ENCODE peak calls at places on chromosomes 16 and 17, in five cellular contexts. One of them, this sample, is unnamed.

GRCh38 chr16:1961651-1962067 is 2.3 kb downstream of the NDUFB10 start:
- DNase-seq in WTC11: no peak
- DNase-seq in AG08395: no peak
- DNase-seq in NCI-H460: no peak
- DNase-seq in cardiac fibroblast: no peak
- DNase-seq in this sample: no peak

GRCh38 chr16:64654137-64654652 is 467.7 kb downstream of the CDH11 start:
- DNase-seq in cardiac fibroblast: peak; percentile 56
- DNase-seq in AG08395: no peak
- DNase-seq in WTC11: no peak
- DNase-seq in NCI-H460: no peak
- DNase-seq in this sample: no peak

GRCh38 chr17:42529054-42529453 is 7.0 kb upstream of the NAGLU start:
- DNase-seq in WTC11: no peak
- DNase-seq in NCI-H460: no peak
- DNase-seq in AG08395: no peak
- DNase-seq in cardiac fibroblast: no peak
- DNase-seq in this sample: no peak

GRCh38 chr16:87129771-87130170 is 187.4 kb downstream of the C16orf95 start:
- DNase-seq in AG08395: no peak
- DNase-seq in cardiac fibroblast: peak; percentile 64
- DNase-seq in WTC11: no peak
- DNase-seq in NCI-H460: no peak
- DNase-seq in this sample: peak; percentile 68

GRCh38 chr17:81295678-81296381 is 723 bp upstream of the SLC38A10 start:
- DNase-seq in AG08395: peak; percentile 43
- DNase-seq in NCI-H460: peak; percentile 51
- DNase-seq in cardiac fibroblast: peak; percentile 46
- DNase-seq in WTC11: peak; percentile 57
- DNase-seq in this sample: peak; percentile 36

GRCh38 chr16:17014484-17015121 is 456.2 kb downstream of the XYLT1 start:
- DNase-seq in NCI-H460: no peak
- DNase-seq in AG08395: no peak
- DNase-seq in WTC11: no peak
- DNase-seq in cardiac fibroblast: no peak
- DNase-seq in this sample: no peak

GRCh38 chr16:84048871-84049270 is 6.3 kb upstream of the SLC38A8 start:
- DNase-seq in WTC11: no peak
- DNase-seq in AG08395: no peak
- DNase-seq in cardiac fibroblast: no peak
- DNase-seq in NCI-H460: no peak
- DNase-seq in this sample: no peak

GRCh38 chr17:40110457-40110856 is 10.1 kb upstream of the NR1D1 start:
- DNase-seq in AG08395: no peak
- DNase-seq in WTC11: no peak
- DNase-seq in NCI-H460: no peak
- DNase-seq in cardiac fibroblast: no peak
- DNase-seq in this sample: no peak

GRCh38 chr16:50771366-50771765 is 29.5 kb downstream of the CYLD start:
- DNase-seq in WTC11: no peak
- DNase-seq in AG08395: peak; percentile 52
- DNase-seq in NCI-H460: no peak
- DNase-seq in cardiac fibroblast: peak; percentile 85
- DNase-seq in this sample: peak; percentile 7

GRCh38 chr17:20184977-20185619 is 175.9 kb downstream of the SPECC1 start:
- DNase-seq in AG08395: no peak
- DNase-seq in NCI-H460: no peak
- DNase-seq in cardiac fibroblast: no peak
- DNase-seq in WTC11: no peak
- DNase-seq in this sample: no peak

GRCh38 chr17:18319604-18320256 is 4.6 kb downstream of the SMCR8 start:
- DNase-seq in AG08395: peak; percentile 60
- DNase-seq in cardiac fibroblast: peak; percentile 72
- DNase-seq in WTC11: peak; percentile 56
- DNase-seq in NCI-H460: no peak
- DNase-seq in this sample: peak; percentile 3

GRCh38 chr16:252366-253337 is 18.0 kb downstream of the FAM234A start:
- DNase-seq in AG08395: no peak
- DNase-seq in cardiac fibroblast: no peak
- DNase-seq in NCI-H460: no peak
- DNase-seq in WTC11: no peak
- DNase-seq in this sample: no peak

GRCh38 chr16:58492066-58492465 is 7.9 kb upstream of the NDRG4 start:
- DNase-seq in WTC11: no peak
- DNase-seq in AG08395: no peak
- DNase-seq in NCI-H460: no peak
- DNase-seq in cardiac fibroblast: no peak
- DNase-seq in this sample: no peak

GRCh38 chr16:15773964-15774363 is 82.9 kb downstream of the MYH11 start:
- DNase-seq in NCI-H460: no peak
- DNase-seq in AG08395: no peak
- DNase-seq in WTC11: no peak
- DNase-seq in cardiac fibroblast: no peak
- DNase-seq in this sample: no peak

GRCh38 chr17:43999024-43999423 is 5.4 kb upstream of the NAGS start:
- DNase-seq in WTC11: no peak
- DNase-seq in AG08395: no peak
- DNase-seq in cardiac fibroblast: no peak
- DNase-seq in NCI-H460: no peak
- DNase-seq in this sample: no peak

GRCh38 chr16:85712841-85713240 is 24.1 kb upstream of the GINS2 start:
- DNase-seq in AG08395: no peak
- DNase-seq in WTC11: no peak
- DNase-seq in NCI-H460: no peak
- DNase-seq in cardiac fibroblast: no peak
- DNase-seq in this sample: no peak

GRCh38 chr16:85446846-85447656 is 166.1 kb upstream of the GSE1 start:
- DNase-seq in WTC11: no peak
- DNase-seq in cardiac fibroblast: no peak
- DNase-seq in NCI-H460: no peak
- DNase-seq in AG08395: no peak
- DNase-seq in this sample: no peak

GRCh38 chr16:48523415-48524204 is 86.4 kb downstream of the N4BP1 start:
- DNase-seq in NCI-H460: no peak
- DNase-seq in WTC11: no peak
- DNase-seq in AG08395: no peak
- DNase-seq in cardiac fibroblast: no peak
- DNase-seq in this sample: no peak

GRCh38 chr16:85396879-85397871 is 215.9 kb upstream of the GSE1 start:
- DNase-seq in WTC11: peak; percentile 32
- DNase-seq in cardiac fibroblast: no peak
- DNase-seq in NCI-H460: no peak
- DNase-seq in AG08395: no peak
- DNase-seq in this sample: no peak

GRCh38 chr16:17617021-17617420 is 146.3 kb upstream of the XYLT1 start:
- DNase-seq in WTC11: no peak
- DNase-seq in NCI-H460: no peak
- DNase-seq in cardiac fibroblast: no peak
- DNase-seq in AG08395: no peak
- DNase-seq in this sample: no peak

GRCh38 chr16:1287982-1288670 is 21.3 kb upstream of the UBE2I start:
- DNase-seq in NCI-H460: no peak
- DNase-seq in AG08395: peak; percentile 65
- DNase-seq in WTC11: no peak
- DNase-seq in cardiac fibroblast: peak; percentile 22
- DNase-seq in this sample: no peak

GRCh38 chr17:73705594-73705993 is 61.3 kb upstream of the SDK2 start:
- DNase-seq in AG08395: peak; percentile 94
- DNase-seq in WTC11: no peak
- DNase-seq in cardiac fibroblast: peak; percentile 18
- DNase-seq in NCI-H460: no peak
- DNase-seq in this sample: no peak

GRCh38 chr16:87851141-87851587 is 18.1 kb downstream of the SLC7A5 start:
- DNase-seq in cardiac fibroblast: no peak
- DNase-seq in WTC11: no peak
- DNase-seq in AG08395: no peak
- DNase-seq in NCI-H460: no peak
- DNase-seq in this sample: no peak

GRCh38 chr16:6375471-6376075 is 957.1 kb upstream of the RBFOX1 start:
- DNase-seq in NCI-H460: no peak
- DNase-seq in WTC11: no peak
- DNase-seq in AG08395: no peak
- DNase-seq in cardiac fibroblast: no peak
- DNase-seq in this sample: no peak

GRCh38 chr16:23072084-23072599 is 77.1 kb downstream of the USP31 start:
- DNase-seq in NCI-H460: peak; percentile 32
- DNase-seq in WTC11: no peak
- DNase-seq in cardiac fibroblast: peak; percentile 87
- DNase-seq in AG08395: peak; percentile 20
- DNase-seq in this sample: peak; percentile 49

GRCh38 chr17:43780135-43780534 is at the start of gene CFAP97D1:
- DNase-seq in WTC11: no peak
- DNase-seq in AG08395: no peak
- DNase-seq in NCI-H460: no peak
- DNase-seq in cardiac fibroblast: no peak
- DNase-seq in this sample: no peak

GRCh38 chr17:30524847-30525246 is 47.6 kb downstream of the GOSR1 start:
- DNase-seq in cardiac fibroblast: peak; percentile 15
- DNase-seq in WTC11: no peak
- DNase-seq in NCI-H460: no peak
- DNase-seq in AG08395: peak; percentile 49
- DNase-seq in this sample: no peak

GRCh38 chr17:15335446-15335845 is 6.0 kb downstream of the TEKT3 start:
- DNase-seq in cardiac fibroblast: no peak
- DNase-seq in AG08395: no peak
- DNase-seq in NCI-H460: no peak
- DNase-seq in WTC11: no peak
- DNase-seq in this sample: no peak

GRCh38 chr17:44543213-44543904 is 13.9 kb upstream of the FZD2 start:
- DNase-seq in NCI-H460: peak; percentile 37
- DNase-seq in WTC11: peak; percentile 85
- DNase-seq in AG08395: peak; percentile 89
- DNase-seq in cardiac fibroblast: peak; percentile 80
- DNase-seq in this sample: peak; percentile 95

GRCh38 chr16:795580-796229 is 4.8 kb downstream of the GNG13 start:
- DNase-seq in cardiac fibroblast: no peak
- DNase-seq in NCI-H460: peak; percentile 56
- DNase-seq in WTC11: no peak
- DNase-seq in AG08395: no peak
- DNase-seq in this sample: peak; percentile 58

GRCh38 chr17:33292184-33292980 is 713 bp downstream of the ASIC2 start:
- DNase-seq in cardiac fibroblast: peak; percentile 27
- DNase-seq in AG08395: no peak
- DNase-seq in WTC11: peak; percentile 66
- DNase-seq in NCI-H460: no peak
- DNase-seq in this sample: no peak

GRCh38 chr17:51372345-51373004 is 112.1 kb downstream of the UTP18 start:
- DNase-seq in NCI-H460: peak; percentile 42
- DNase-seq in AG08395: peak; percentile 51
- DNase-seq in cardiac fibroblast: peak; percentile 81
- DNase-seq in WTC11: peak; percentile 38
- DNase-seq in this sample: peak; percentile 57

GRCh38 chr16:5349661-5350060 is 252.1 kb upstream of the EEF2KMT start:
- DNase-seq in AG08395: no peak
- DNase-seq in cardiac fibroblast: no peak
- DNase-seq in NCI-H460: no peak
- DNase-seq in WTC11: peak; percentile 16
- DNase-seq in this sample: no peak